ENCODE peak calls at places on chromosomes 11 and 22, in five cellular contexts. One of them, this sample, is unnamed.

GRCh38 chr22:36211237-36211881 is 9.8 kb upstream of the APOL4 start:
- DNase-seq in osteoblast: no peak
- DNase-seq in adrenal gland: no peak
- DNase-seq in upper lobe of left lung: peak; percentile 57
- DNase-seq in upper lobe of right lung: no peak
- DNase-seq in this sample: no peak

GRCh38 chr22:23533771-23534191 is 46.3 kb downstream of the IGLL1 start:
- DNase-seq in upper lobe of right lung: peak; percentile 26
- DNase-seq in adrenal gland: no peak
- DNase-seq in osteoblast: no peak
- DNase-seq in upper lobe of left lung: no peak
- DNase-seq in this sample: no peak

GRCh38 chr22:30321461-30321860 is 5.3 kb downstream of the TBC1D10A start:
- DNase-seq in adrenal gland: no peak
- DNase-seq in upper lobe of right lung: no peak
- DNase-seq in osteoblast: peak; percentile 3
- DNase-seq in upper lobe of left lung: no peak
- DNase-seq in this sample: no peak

GRCh38 chr11:86460461-86461404 is 86.0 kb downstream of the CCDC81 start:
- DNase-seq in osteoblast: no peak
- DNase-seq in adrenal gland: no peak
- DNase-seq in upper lobe of right lung: no peak
- DNase-seq in upper lobe of left lung: no peak
- DNase-seq in this sample: no peak

GRCh38 chr22:44615602-44616180 is 86.3 kb upstream of the PRR5 start:
- DNase-seq in upper lobe of left lung: no peak
- DNase-seq in upper lobe of right lung: no peak
- DNase-seq in adrenal gland: no peak
- DNase-seq in osteoblast: no peak
- DNase-seq in this sample: no peak

GRCh38 chr11:93655047-93655446 is 6.4 kb upstream of the CEP295 start:
- DNase-seq in upper lobe of right lung: no peak
- DNase-seq in osteoblast: no peak
- DNase-seq in upper lobe of left lung: peak; percentile 29
- DNase-seq in adrenal gland: peak; percentile 14
- DNase-seq in this sample: no peak

GRCh38 chr11:86660011-86660595 is 12.3 kb downstream of the ME3 start:
- DNase-seq in upper lobe of right lung: no peak
- DNase-seq in adrenal gland: no peak
- DNase-seq in osteoblast: peak; percentile 79
- DNase-seq in upper lobe of left lung: no peak
- DNase-seq in this sample: no peak

GRCh38 chr11:86620796-86621575 is 51.4 kb downstream of the ME3 start:
- DNase-seq in upper lobe of left lung: no peak
- DNase-seq in adrenal gland: no peak
- DNase-seq in upper lobe of right lung: no peak
- DNase-seq in osteoblast: peak; percentile 45
- DNase-seq in this sample: no peak

GRCh38 chr11:12211331-12212065 is 101.1 kb downstream of the MICAL2 start:
- DNase-seq in osteoblast: no peak
- DNase-seq in adrenal gland: no peak
- DNase-seq in upper lobe of left lung: no peak
- DNase-seq in upper lobe of right lung: no peak
- DNase-seq in this sample: no peak

GRCh38 chr11:12212181-12212820 is 101.9 kb downstream of the MICAL2 start:
- DNase-seq in upper lobe of left lung: no peak
- DNase-seq in upper lobe of right lung: no peak
- DNase-seq in adrenal gland: no peak
- DNase-seq in osteoblast: no peak
- DNase-seq in this sample: no peak

GRCh38 chr11:12214751-12215150 is 104.4 kb downstream of the MICAL2 start:
- DNase-seq in adrenal gland: no peak
- DNase-seq in osteoblast: no peak
- DNase-seq in upper lobe of left lung: no peak
- DNase-seq in upper lobe of right lung: no peak
- DNase-seq in this sample: no peak

GRCh38 chr11:12213920-12214319 is 103.5 kb downstream of the MICAL2 start:
- DNase-seq in osteoblast: peak; percentile 87
- DNase-seq in upper lobe of right lung: no peak
- DNase-seq in upper lobe of left lung: no peak
- DNase-seq in adrenal gland: no peak
- DNase-seq in this sample: no peak

DNA sequence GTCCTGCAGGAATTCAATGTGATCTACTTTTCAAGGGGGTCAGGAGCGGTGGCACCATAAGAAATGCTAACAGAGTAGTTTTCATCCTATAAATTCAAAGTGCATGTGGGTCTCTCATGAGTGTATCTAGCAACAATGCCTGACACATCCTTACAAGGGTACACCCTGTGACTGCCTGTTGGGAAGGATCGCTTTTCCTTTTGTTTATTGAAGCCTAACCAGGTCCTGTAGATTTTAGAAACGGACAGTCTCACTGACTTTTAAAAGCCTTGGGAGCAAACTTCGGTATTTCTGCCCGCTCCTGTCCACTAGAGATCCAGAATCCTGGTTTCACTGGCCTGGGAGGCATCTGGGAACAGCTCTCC is 102.4 kb downstream of the MICAL2 start:
- DNase-seq in osteoblast: no peak
- DNase-seq in upper lobe of right lung: no peak
- DNase-seq in upper lobe of left lung: no peak
- DNase-seq in adrenal gland: no peak
- DNase-seq in this sample: no peak
- H3K36me3 ChIP-seq in osteoblast: peaks cover 97% of the 10 kb centered on the region
- H3K36me3 ChIP-seq in upper lobe of right lung: peaks cover 54% of the 10 kb centered on the region
- H3K36me3 ChIP-seq in upper lobe of left lung: peaks cover 76% of the 10 kb centered on the region
- H3K36me3 ChIP-seq in adrenal gland: no peaks in the 10 kb centered on the region
- H3K36me3 ChIP-seq in this sample: no peaks in the 10 kb centered on the region

GRCh38 chr11:118511576-118511975 is 15.7 kb upstream of the TTC36 start:
- DNase-seq in upper lobe of right lung: no peak
- DNase-seq in adrenal gland: no peak
- DNase-seq in upper lobe of left lung: no peak
- DNase-seq in osteoblast: no peak
- DNase-seq in this sample: no peak

GRCh38 chr11:118519549-118519948 is 7.7 kb upstream of the TTC36 start:
- DNase-seq in adrenal gland: no peak
- DNase-seq in osteoblast: no peak
- DNase-seq in upper lobe of right lung: no peak
- DNase-seq in upper lobe of left lung: no peak
- DNase-seq in this sample: no peak

DNA sequence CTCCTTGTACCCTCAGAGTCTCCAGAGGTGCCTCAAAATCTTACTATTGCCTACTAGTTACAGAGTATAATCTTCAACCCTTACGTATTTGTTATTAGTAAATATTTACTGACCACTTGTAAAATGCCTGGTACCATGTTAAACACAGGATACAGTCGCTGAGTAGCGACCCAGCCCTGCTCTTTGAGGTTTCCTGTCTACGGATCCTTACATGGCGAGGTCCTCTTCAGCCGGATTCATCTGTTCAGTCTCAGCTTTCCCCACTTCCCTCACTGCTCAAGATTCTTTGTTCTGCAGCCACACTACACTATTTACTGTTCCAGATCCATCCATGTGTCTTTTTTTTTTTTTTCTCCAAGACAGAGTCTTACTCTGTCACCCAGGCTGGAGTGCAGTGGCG is 13.2 kb upstream of the TTC36 start:
- DNase-seq in adrenal gland: no peak
- DNase-seq in upper lobe of left lung: no peak
- DNase-seq in upper lobe of right lung: no peak
- DNase-seq in osteoblast: no peak
- DNase-seq in this sample: no peak
- H3K36me3 ChIP-seq in adrenal gland: no peaks in the 10 kb centered on the region
- H3K36me3 ChIP-seq in upper lobe of left lung: peaks cover 94% of the 10 kb centered on the region
- H3K36me3 ChIP-seq in upper lobe of right lung: peaks cover 96% of the 10 kb centered on the region
- H3K36me3 ChIP-seq in osteoblast: peaks cover 70% of the 10 kb centered on the region
- H3K36me3 ChIP-seq in this sample: peaks cover 35% of the 10 kb centered on the region

DNA sequence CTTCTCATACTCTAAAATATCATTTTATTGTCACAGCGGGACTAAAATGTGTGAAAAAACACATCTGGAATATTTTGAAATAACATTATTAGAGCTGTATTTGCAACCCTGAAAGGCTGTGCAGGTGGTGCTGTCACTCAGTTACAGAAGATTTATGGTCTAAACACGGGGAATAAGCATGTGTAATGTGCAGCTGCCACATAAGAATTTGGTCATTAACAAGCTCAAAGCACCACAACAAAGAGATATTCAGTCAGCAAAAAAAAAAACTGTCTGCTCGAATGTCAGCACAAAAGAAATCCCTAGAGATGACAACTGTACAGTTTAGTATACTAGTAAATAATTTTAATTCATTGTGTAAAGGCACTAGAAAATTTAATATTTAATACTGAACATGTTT is 31.3 kb downstream of the TMEM123 start:
- DNase-seq in adrenal gland: no peak
- DNase-seq in upper lobe of right lung: no peak
- DNase-seq in upper lobe of left lung: no peak
- DNase-seq in osteoblast: no peak
- DNase-seq in this sample: no peak
- H3K36me3 ChIP-seq in adrenal gland: no peaks in the 10 kb centered on the region
- H3K36me3 ChIP-seq in upper lobe of right lung: no peaks in the 10 kb centered on the region
- H3K36me3 ChIP-seq in upper lobe of left lung: no peaks in the 10 kb centered on the region
- H3K36me3 ChIP-seq in osteoblast: no peaks in the 10 kb centered on the region
- H3K36me3 ChIP-seq in this sample: no peaks in the 10 kb centered on the region

GRCh38 chr11:119018074-119018938 is at the start of the genes RPS25 and TRAPPC4:
- DNase-seq in osteoblast: peak; percentile 95
- DNase-seq in adrenal gland: peak; percentile 97
- DNase-seq in upper lobe of left lung: peak; percentile 97
- DNase-seq in upper lobe of right lung: peak; percentile 98
- DNase-seq in this sample: peak; percentile 95
- H3K36me3 ChIP-seq in osteoblast: peaks cover 54% of the 10 kb centered on the region
- H3K36me3 ChIP-seq in adrenal gland: no peaks in the 10 kb centered on the region
- H3K36me3 ChIP-seq in upper lobe of left lung: peaks cover 61% of the 10 kb centered on the region
- H3K36me3 ChIP-seq in upper lobe of right lung: peaks cover 62% of the 10 kb centered on the region
- H3K36me3 ChIP-seq in this sample: peaks cover 41% of the 10 kb centered on the region

GRCh38 chr11:119664063-119664572 is 64.9 kb downstream of the NECTIN1 start:
- DNase-seq in upper lobe of left lung: no peak
- DNase-seq in osteoblast: peak; percentile 46
- DNase-seq in adrenal gland: no peak
- DNase-seq in upper lobe of right lung: no peak
- DNase-seq in this sample: peak; percentile 77
- H3K36me3 ChIP-seq in upper lobe of left lung: no peaks in the 10 kb centered on the region
- H3K36me3 ChIP-seq in osteoblast: no peaks in the 10 kb centered on the region
- H3K36me3 ChIP-seq in adrenal gland: no peaks in the 10 kb centered on the region
- H3K36me3 ChIP-seq in upper lobe of right lung: no peaks in the 10 kb centered on the region
- H3K36me3 ChIP-seq in this sample: peaks cover 3% of the 10 kb centered on the region

GRCh38 chr11:72007587-72007986 is 8.9 kb downstream of the IL18BP start:
- DNase-seq in upper lobe of left lung: no peak
- DNase-seq in adrenal gland: no peak
- DNase-seq in osteoblast: peak; percentile 23
- DNase-seq in upper lobe of right lung: no peak
- DNase-seq in this sample: no peak

GRCh38 chr11:72010529-72011233 is 12.0 kb downstream of the IL18BP start:
- DNase-seq in adrenal gland: no peak
- DNase-seq in osteoblast: peak; percentile 65
- DNase-seq in upper lobe of right lung: no peak
- DNase-seq in upper lobe of left lung: no peak
- DNase-seq in this sample: peak; percentile 16

GRCh38 chr11:72007089-72007476 is 8.4 kb downstream of the IL18BP start:
- DNase-seq in upper lobe of right lung: no peak
- DNase-seq in osteoblast: peak; percentile 82
- DNase-seq in upper lobe of left lung: no peak
- DNase-seq in adrenal gland: no peak
- DNase-seq in this sample: no peak

GRCh38 chr11:72008728-72009127 is 10.0 kb downstream of the IL18BP start:
- DNase-seq in upper lobe of left lung: no peak
- DNase-seq in osteoblast: peak; percentile 25
- DNase-seq in upper lobe of right lung: no peak
- DNase-seq in adrenal gland: no peak
- DNase-seq in this sample: peak; percentile 14

DNA sequence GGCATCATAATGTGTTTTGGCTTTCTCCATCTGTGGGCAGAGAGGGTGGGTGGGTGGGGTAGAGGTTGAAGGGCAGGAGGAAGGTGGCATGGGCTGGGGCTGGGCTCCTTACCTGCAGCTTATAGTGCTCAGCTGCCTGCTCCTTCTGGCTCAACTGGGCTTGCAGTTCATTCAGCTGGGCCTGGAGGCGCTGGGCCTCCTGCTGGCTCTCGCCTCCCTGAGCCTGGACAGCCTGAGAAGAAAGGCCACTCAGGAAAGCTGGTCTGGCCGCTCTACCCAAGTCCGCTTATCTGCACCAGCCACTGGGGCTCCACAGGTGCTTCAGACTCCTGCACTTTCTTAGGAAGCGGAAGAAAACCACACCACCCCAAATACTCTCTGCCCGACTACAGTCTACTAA is 10.4 kb downstream of the IL18BP start:
- DNase-seq in osteoblast: no peak
- DNase-seq in upper lobe of left lung: no peak
- DNase-seq in adrenal gland: no peak
- DNase-seq in upper lobe of right lung: no peak
- DNase-seq in this sample: peak; percentile 35
- H3K36me3 ChIP-seq in osteoblast: peaks cover 96% of the 10 kb centered on the region
- H3K36me3 ChIP-seq in upper lobe of left lung: peaks cover 100% of the 10 kb centered on the region
- H3K36me3 ChIP-seq in adrenal gland: no peaks in the 10 kb centered on the region
- H3K36me3 ChIP-seq in upper lobe of right lung: peaks cover 100% of the 10 kb centered on the region
- H3K36me3 ChIP-seq in this sample: peaks cover 72% of the 10 kb centered on the region

DNA sequence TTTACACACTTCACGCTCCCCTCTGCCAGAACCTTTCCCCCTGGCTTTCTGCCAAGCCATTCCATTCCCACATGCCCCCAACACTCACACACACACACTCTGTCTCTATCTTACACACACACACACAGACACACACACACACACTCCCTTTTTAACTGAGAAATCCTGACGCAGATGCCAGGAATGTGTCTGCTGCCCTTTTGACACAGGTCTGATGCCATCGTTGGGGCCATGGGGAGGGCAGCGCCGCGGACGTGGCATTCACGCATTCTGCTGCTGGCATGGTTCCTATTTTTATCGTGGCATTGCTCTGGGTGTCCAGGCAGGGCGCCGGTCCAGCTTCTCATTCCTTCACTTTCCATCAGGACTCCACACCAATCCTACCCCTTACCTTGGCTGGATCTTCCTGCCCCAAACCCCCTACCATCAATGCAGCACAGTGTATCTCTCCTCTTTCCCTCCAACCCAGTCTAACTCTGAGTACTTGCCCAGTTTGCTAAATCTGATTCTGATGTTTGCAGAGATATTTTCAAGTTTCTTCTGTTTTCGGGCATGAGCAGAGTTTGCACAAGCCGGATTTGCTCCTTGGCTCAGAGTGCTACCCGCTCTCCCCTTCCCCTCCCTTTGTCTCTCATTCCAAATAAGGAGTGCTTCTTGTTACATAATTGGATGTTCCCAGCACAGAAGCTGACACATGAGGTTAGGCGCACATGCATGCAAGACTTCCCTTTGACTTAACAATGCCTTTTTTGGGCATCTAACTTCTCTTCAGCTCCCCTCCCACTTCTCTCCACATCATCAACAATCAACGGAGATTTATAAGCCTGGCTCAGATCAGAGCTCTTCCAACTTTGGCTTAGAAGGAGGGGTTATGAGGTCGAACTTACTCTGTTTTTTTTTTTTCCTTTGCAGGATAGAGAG is 18.8 kb downstream of the SNX19 start:
- DNase-seq in adrenal gland: peak; percentile 93
- DNase-seq in osteoblast: peak; percentile 80
- DNase-seq in upper lobe of right lung: peak; percentile 76
- DNase-seq in upper lobe of left lung: peak; percentile 52
- DNase-seq in this sample: no peak
- H3K36me3 ChIP-seq in adrenal gland: no peaks in the 10 kb centered on the region
- H3K36me3 ChIP-seq in osteoblast: peaks cover 73% of the 10 kb centered on the region
- H3K36me3 ChIP-seq in upper lobe of right lung: peaks cover 91% of the 10 kb centered on the region
- H3K36me3 ChIP-seq in upper lobe of left lung: peaks cover 100% of the 10 kb centered on the region
- H3K36me3 ChIP-seq in this sample: peaks cover 6% of the 10 kb centered on the region

GRCh38 chr11:119077839-119078238 is 6.8 kb upstream of the HMBS start:
- DNase-seq in osteoblast: peak; percentile 26
- DNase-seq in upper lobe of left lung: no peak
- DNase-seq in upper lobe of right lung: no peak
- DNase-seq in adrenal gland: no peak
- DNase-seq in this sample: no peak
- H3K36me3 ChIP-seq in osteoblast: peaks cover 63% of the 10 kb centered on the region
- H3K36me3 ChIP-seq in upper lobe of left lung: peaks cover 100% of the 10 kb centered on the region
- H3K36me3 ChIP-seq in upper lobe of right lung: peaks cover 98% of the 10 kb centered on the region
- H3K36me3 ChIP-seq in adrenal gland: no peaks in the 10 kb centered on the region
- H3K36me3 ChIP-seq in this sample: peaks cover 22% of the 10 kb centered on the region